ENCODE peak calls at places on chromosomes 7 and 10, in ten cellular contexts. O is fibroblast of lung, M is RWPE1, K is GM12865, P is adrenal gland, X is choroid plexus epithelial cell, S is HFF-Myc, D is AG10803, C is fibroblast of pulmonary artery, F is tibial nerve. W is an unnamed sample.
A peak's percentile ranks its signal among the peaks of the same experiment; 100 is the strongest.

GRCh38 chr7:122864016-122864415 is 22.2 kb downstream of the CADPS2 start:
- DNase-seq in O (no peak), M (no peak), K (no peak), P (no peak), X (peak; percentile 30), S (no peak), D (no peak), C (no peak), F (no peak), W (peak; percentile 32)

GRCh38 chr7:7249814-7250213 is 67.5 kb downstream of the C1GALT1 start:
- DNase-seq in O (no peak), M (no peak), K (no peak), P (no peak), X (no peak), S (no peak), D (no peak), C (no peak), F (no peak), W (no peak)

GRCh38 chr7:131471605-131472004 is 84.8 kb downstream of the PODXL start:
- DNase-seq in O (no peak), M (no peak), K (no peak), P (no peak), X (peak; percentile 54), S (no peak), D (no peak), C (no peak), F (no peak), W (no peak)

GRCh38 chr7:157610671-157611295 is 274.0 kb downstream of the DNAJB6 start:
- DNase-seq in O (no peak), M (no peak), K (no peak), P (no peak), X (no peak), S (no peak), D (no peak), C (no peak), F (no peak), W (no peak)

GRCh38 chr10:27446091-27446918 is 57.8 kb upstream of the RAB18 start:
- DNase-seq in O (peak; percentile 66), M (peak; percentile 30), K (peak; percentile 10), P (no peak), X (peak; percentile 60), S (peak; percentile 24), D (peak; percentile 71), C (peak; percentile 57), F (no peak), W (peak; percentile 59)

GRCh38 chr7:152108359-152108758 is 82.9 kb downstream of the GALNT11 start:
- DNase-seq in O (no peak), M (peak; percentile 5), K (no peak), P (no peak), X (peak; percentile 12), S (no peak), D (no peak), C (no peak), F (no peak), W (no peak)

GRCh38 chr7:120993011-120993574 is 4.6 kb downstream of the CPED1 start:
- DNase-seq in O (peak; percentile 41), M (no peak), K (no peak), P (no peak), X (no peak), S (no peak), D (no peak), C (no peak), F (no peak), W (no peak)

GRCh38 chr7:51949726-51950644 is 633.4 kb upstream of the COBL start:
- DNase-seq in O (no peak), M (no peak), K (no peak), P (no peak), X (no peak), S (no peak), D (no peak), C (no peak), F (no peak), W (no peak)

GRCh38 chr7:106089647-106090046 is 22.5 kb downstream of the SYPL1 start:
- DNase-seq in O (no peak), M (no peak), K (no peak), P (no peak), X (no peak), S (no peak), D (no peak), C (no peak), F (no peak), W (no peak)

GRCh38 chr7:67438174-67438837 is 441.7 kb downstream of the TYW1 start:
- DNase-seq in O (no peak), M (no peak), K (no peak), P (no peak), X (no peak), S (no peak), D (no peak), C (no peak), F (no peak), W (no peak)

GRCh38 chr7:50826371-50827172 is 43.9 kb upstream of the GRB10 start:
- DNase-seq in O (peak; percentile 74), M (peak; percentile 78), K (no peak), P (peak; percentile 31), X (peak; percentile 84), S (peak; percentile 72), D (peak; percentile 69), C (peak; percentile 86), F (no peak), W (peak; percentile 78)

GRCh38 chr10:133355266-133355665 is 2.6 kb downstream of the FUOM start:
- DNase-seq in O (no peak), M (no peak), K (no peak), P (no peak), X (no peak), S (no peak), D (no peak), C (no peak), F (no peak), W (no peak)

DNA sequence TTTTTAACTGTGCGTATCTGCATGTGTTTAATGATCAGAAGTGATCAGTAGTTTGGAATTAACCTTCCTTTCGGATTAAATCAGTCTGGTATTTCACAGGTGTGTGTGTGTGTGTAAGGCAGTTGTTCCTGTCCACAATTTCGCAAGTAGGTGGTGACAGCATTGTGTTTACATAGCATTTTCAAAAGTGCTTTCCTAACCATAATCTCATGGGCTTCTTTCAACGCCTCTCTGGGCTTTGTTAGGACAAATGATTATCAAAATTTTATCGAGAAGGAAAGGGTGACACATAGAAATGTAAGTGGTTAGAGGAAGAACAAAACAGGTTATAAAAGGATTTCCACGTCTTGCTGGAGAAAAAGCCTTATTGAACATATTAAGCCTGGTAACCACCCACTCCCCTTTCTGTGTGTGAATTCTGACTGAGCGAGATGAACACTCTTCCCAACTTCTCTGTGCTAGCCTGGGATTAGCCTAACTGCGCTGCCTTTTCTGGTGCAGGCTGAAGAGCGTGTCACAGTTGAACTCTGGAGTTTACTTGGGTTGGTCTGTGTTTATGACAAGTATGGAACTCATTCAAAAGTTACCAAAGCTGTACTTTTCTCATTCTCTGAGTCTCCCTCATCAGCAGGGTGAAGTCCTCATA is 292.3 kb upstream of the PITRM1 start:
- DNase-seq in O (no peak), M (no peak), K (no peak), P (no peak), X (peak; percentile 39), S (no peak), D (no peak), C (peak; percentile 68), F (no peak), W (no peak)
- TF ChIP-seq CTCF in O (no peak), M (no peak), K (no peak), P (no peak), X (no peak), S (no peak), D (no peak), C (no peak), F (no peak), W (no peak)

DNA sequence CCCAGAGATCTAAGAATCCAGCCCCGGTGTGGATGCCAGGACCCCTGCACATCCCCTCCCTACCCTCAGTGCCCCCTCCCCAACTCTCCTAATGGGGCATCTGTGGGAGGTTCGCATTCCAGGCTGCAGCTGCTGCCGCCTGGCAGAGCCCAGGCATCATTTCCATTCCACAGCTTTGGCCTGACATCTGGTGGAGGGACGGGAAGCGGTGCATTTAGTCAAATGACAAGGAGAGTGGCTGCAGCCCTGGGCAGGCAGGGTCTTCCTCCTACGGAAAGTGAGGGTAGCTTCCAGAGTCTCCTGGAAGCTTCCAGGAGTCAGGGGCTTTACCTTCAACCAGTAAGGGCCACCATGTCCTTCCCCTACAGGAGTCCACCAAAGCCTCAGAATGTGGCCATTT is 30.8 kb downstream of the PRLHR start:
- DNase-seq in O (no peak), M (peak; percentile 50), K (no peak), P (no peak), X (no peak), S (no peak), D (peak; percentile 36), C (peak; percentile 35), F (no peak), W (no peak)
- TF ChIP-seq CTCF in O (peak; percentile 8), M (no peak), K (no peak), P (no peak), X (peak; percentile 30), S (no peak), D (peak; percentile 40), C (peak; percentile 30), F (no peak), W (peak; percentile 26)

GRCh38 chr7:154777023-154777422 is 225.9 kb downstream of the PAXIP1 start:
- DNase-seq in O (no peak), M (peak; percentile 61), K (no peak), P (no peak), X (no peak), S (no peak), D (peak; percentile 3), C (no peak), F (no peak), W (no peak)
- TF ChIP-seq CTCF in O (no peak), M (no peak), K (no peak), P (no peak), X (no peak), S (no peak), D (no peak), C (no peak), F (no peak), W (no peak)

GRCh38 chr7:130273863-130274262 is 7.2 kb downstream of the CPA2 start:
- DNase-seq in O (peak; percentile 94), M (no peak), K (no peak), P (no peak), X (no peak), S (no peak), D (peak; percentile 85), C (peak; percentile 86), F (no peak), W (peak; percentile 82)
- TF ChIP-seq CTCF in O (peak; percentile 15), M (no peak), K (no peak), P (no peak), X (peak; percentile 18), S (no peak), D (peak; percentile 41), C (peak; percentile 19), F (no peak), W (no peak)

DNA sequence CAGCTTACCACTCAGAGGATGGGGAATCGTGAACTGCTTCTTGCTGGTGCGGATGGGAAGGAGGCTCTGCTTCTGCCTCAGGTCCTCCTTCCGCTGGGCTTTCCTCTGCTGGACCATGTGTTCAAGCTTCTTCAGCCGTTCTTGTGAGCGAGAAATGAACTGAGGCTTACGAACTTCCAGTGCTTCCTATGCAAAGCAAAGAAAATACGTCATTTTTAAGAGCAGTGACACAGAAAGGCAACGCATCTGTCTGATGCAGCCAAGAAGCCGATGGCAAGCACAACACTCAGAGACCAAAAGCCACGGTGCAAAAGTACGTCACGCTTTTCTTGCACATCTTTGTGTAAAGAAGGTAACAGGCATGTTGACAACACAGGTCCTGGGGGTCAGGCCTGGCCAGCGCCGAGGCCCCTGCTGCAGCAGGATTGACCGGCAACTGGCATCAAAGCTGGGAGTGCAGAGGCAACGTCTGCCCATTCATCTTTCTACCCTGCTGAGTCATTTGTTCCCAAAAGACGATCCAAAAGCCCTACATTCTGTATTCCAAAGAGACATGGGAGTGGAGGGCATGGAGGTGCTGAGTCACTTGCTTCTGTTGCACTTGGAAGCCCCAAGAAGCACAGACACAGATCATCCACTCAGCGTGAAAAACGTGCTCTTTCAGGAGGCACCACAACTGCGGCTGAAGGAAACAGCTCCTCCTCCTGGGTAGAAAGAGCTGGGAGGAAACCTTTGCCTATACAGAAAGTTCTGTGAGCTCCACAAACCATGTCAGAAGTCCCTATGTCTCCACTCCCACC is 71.0 kb upstream of the ADAM12 start:
- DNase-seq in O (peak; percentile 96), M (no peak), K (no peak), P (no peak), X (peak; percentile 89), S (no peak), D (peak; percentile 70), C (peak; percentile 70), F (no peak), W (peak; percentile 90)
- TF ChIP-seq CTCF in O (peak; percentile 18), M (no peak), K (no peak), P (no peak), X (peak; percentile 75), S (no peak), D (peak; percentile 43), C (peak; percentile 38), F (no peak), W (peak; percentile 59)